ENCODE peak calls at places on chromosomes 12 and 14, in nine cellular contexts. H, T, D, Y, E, V, S, Q and G are unnamed samples.

GRCh38 chr12:107429006-107429698 is 256.4 kb upstream of the PWP1 start:
- DNase-seq in V (no peak), D (no peak), T (peak), E (no peak), S (no peak), H (no peak), Y (no peak), Q (peak), G (no peak)

GRCh38 chr12:31618228-31619025 is 27.5 kb upstream of the DENND5B start:
- DNase-seq in Y (no peak), H (no peak), Q (no peak), V (no peak), T (no peak), D (peak), S (no peak), E (no peak), G (no peak)

GRCh38 chr14:64764641-64765520 is 60.7 kb downstream of the PLEKHG3 start:
- DNase-seq in D (peak), V (peak), S (peak), E (peak), Q (peak), Y (peak), T (peak), H (peak), G (peak)

GRCh38 chr12:131388164-131388795 is 322.6 kb upstream of the SFSWAP start:
- DNase-seq in E (peak), V (no peak), T (no peak), H (peak), S (no peak), Q (no peak), D (no peak), Y (peak), G (no peak)

GRCh38 chr12:123141615-123142517 is 9.0 kb downstream of the PITPNM2 start:
- DNase-seq in D (no peak), Q (peak), T (peak), V (peak), Y (no peak), S (peak), E (no peak), H (no peak), G (no peak)

GRCh38 chr12:123153906-123154305 is 3.0 kb upstream of the PITPNM2 start:
- DNase-seq in D (no peak), Q (no peak), E (no peak), S (no peak), H (no peak), Y (no peak), V (no peak), T (no peak), G (no peak)

GRCh38 chr14:102086346-102086971 is 385 bp downstream of the HSP90AA1 start:
- DNase-seq in S (peak), Q (peak), E (no peak), Y (peak), T (no peak), H (peak), V (no peak), D (peak), G (peak)

GRCh38 chr12:130439250-130439649 is 101.6 kb downstream of the PIWIL1 start:
- DNase-seq in D (no peak), T (no peak), V (no peak), Q (no peak), H (no peak), Y (no peak), E (no peak), S (no peak), G (no peak)

GRCh38 chr12:25155031-25155576 is 39.9 kb downstream of the DNAI7 start:
- DNase-seq in E (no peak), T (peak), V (no peak), Y (no peak), S (peak), D (peak), Q (no peak), H (peak), G (peak)

GRCh38 chr12:24839268-24839791 is 109.6 kb downstream of the BCAT1 start:
- DNase-seq in H (no peak), Y (no peak), E (no peak), Q (no peak), V (no peak), D (no peak), T (no peak), S (no peak), G (no peak)

GRCh38 chr14:91273885-91274273 is 29.4 kb upstream of the GPR68 start:
- DNase-seq in D (no peak), T (no peak), V (no peak), Q (no peak), E (no peak), S (no peak), Y (no peak), H (no peak), G (no peak)

GRCh38 chr12:2641209-2641608 is 153.6 kb upstream of the FKBP4 start:
- DNase-seq in H (no peak), E (peak), T (no peak), V (peak), D (no peak), S (peak), Y (no peak), Q (no peak), G (peak)

GRCh38 chr14:77140937-77141591 is 527 bp downstream of the ZDHHC22 start:
- DNase-seq in T (no peak), D (peak), E (peak), Y (no peak), S (peak), V (peak), H (peak), Q (no peak), G (peak)

GRCh38 chr12:129550353-129550752 is 353.5 kb downstream of the TMEM132D start:
- DNase-seq in E (no peak), V (no peak), D (no peak), H (no peak), S (no peak), T (no peak), Q (peak), Y (no peak), G (no peak)

GRCh38 chr12:105485321-105485910 is 154.9 kb downstream of the C12orf75 start:
- DNase-seq in H (no peak), E (no peak), V (no peak), T (no peak), D (no peak), S (peak), Y (no peak), Q (no peak), G (no peak)

GRCh38 chr12:112870267-112870980 is 36.3 kb upstream of the OAS1 start:
- DNase-seq in D (no peak), T (no peak), V (no peak), H (no peak), Y (no peak), S (no peak), E (no peak), Q (no peak), G (no peak)

GRCh38 chr14:79781882-79782281 is 429.4 kb downstream of the DIO2 start:
- DNase-seq in Q (no peak), V (no peak), T (no peak), S (no peak), Y (no peak), H (no peak), D (no peak), E (no peak), G (no peak)

GRCh38 chr12:96237035-96237434 is 42.9 kb downstream of the ELK3 start:
- DNase-seq in E (no peak), Q (no peak), V (no peak), S (no peak), T (no peak), Y (no peak), D (no peak), H (no peak), G (no peak)
- H3K27ac ChIP-seq in E (no peak), Q (peak), V (no peak), S (no peak), T (peak), Y (no peak), D (no peak), H (peak), G (no peak)

GRCh38 chr14:74019743-74020142 is 594 bp downstream of the BBOF1 start:
- DNase-seq in S (peak), T (no peak), D (peak), H (peak), E (no peak), V (no peak), Q (no peak), Y (no peak), G (peak)
- H3K27ac ChIP-seq in S (peak), T (peak), D (peak), H (peak), E (no peak), V (peak), Q (peak), Y (peak), G (no peak)

GRCh38 chr12:118773956-118774723 is 207.2 kb upstream of the SRRM4 start:
- DNase-seq in E (no peak), D (peak), Q (no peak), Y (peak), S (no peak), T (no peak), H (peak), V (no peak), G (no peak)
- H3K27ac ChIP-seq in E (no peak), D (no peak), Q (no peak), Y (peak), S (no peak), T (no peak), H (no peak), V (no peak), G (no peak)

GRCh38 chr12:89153341-89153740 is 199.0 kb downstream of the DUSP6 start:
- DNase-seq in Y (no peak), Q (no peak), T (no peak), S (no peak), E (no peak), V (no peak), D (no peak), H (no peak), G (no peak)

GRCh38 chr12:89156324-89156723 is 196.0 kb downstream of the DUSP6 start:
- DNase-seq in E (no peak), Q (no peak), Y (no peak), T (no peak), S (no peak), D (no peak), V (no peak), H (no peak), G (no peak)

GRCh38 chr12:89157413-89157812 is 194.9 kb downstream of the DUSP6 start:
- DNase-seq in H (no peak), Y (no peak), S (no peak), E (no peak), T (no peak), D (no peak), V (no peak), Q (no peak), G (no peak)

GRCh38 chr12:89156862-89157262 is 195.4 kb downstream of the DUSP6 start:
- DNase-seq in H (no peak), T (no peak), D (no peak), V (no peak), Q (no peak), S (no peak), Y (no peak), E (no peak), G (no peak)

DNA sequence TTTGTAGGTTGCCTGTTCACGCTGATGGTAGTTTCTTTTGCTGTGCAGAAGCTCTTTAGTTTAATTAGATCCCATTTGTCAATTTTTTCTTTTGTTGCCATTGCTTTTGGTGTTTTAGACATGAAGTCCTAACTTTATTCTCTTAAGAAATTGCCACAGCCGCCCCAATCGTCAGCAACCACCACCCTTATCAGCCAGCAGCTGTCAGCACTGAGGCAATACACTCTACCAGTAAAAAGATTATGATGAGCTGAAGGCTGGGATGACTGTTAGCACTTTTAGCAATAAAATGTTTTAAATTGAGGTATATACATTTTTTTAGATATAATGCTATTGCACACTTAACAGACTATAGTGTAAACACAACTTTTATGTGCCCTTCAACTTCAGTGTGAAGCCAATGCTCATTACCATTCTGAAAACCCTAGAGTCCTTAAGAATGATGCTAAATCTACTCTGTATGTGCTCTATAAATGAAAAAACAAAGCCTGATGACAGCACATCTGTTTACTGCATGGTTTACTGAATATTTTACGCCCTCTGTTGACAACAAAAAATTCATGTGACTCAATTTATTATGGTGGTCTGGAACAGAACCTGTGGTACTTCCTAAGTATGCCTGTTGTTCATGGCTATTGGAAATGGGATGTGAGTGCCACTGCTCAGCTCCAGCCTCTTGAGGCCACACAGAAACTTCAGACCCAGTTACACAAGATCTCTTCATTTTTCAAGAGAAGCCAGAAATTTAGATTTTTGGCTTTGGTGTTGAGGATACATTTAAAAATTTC is 197.4 kb downstream of the DUSP6 start:
- DNase-seq in T (no peak), S (no peak), H (no peak), D (no peak), Y (no peak), V (no peak), E (no peak), Q (no peak), G (no peak)
- H3K27ac ChIP-seq in T (no peak), S (no peak), H (no peak), D (no peak), Y (no peak), V (no peak), E (no peak), Q (no peak), G (no peak)

DNA sequence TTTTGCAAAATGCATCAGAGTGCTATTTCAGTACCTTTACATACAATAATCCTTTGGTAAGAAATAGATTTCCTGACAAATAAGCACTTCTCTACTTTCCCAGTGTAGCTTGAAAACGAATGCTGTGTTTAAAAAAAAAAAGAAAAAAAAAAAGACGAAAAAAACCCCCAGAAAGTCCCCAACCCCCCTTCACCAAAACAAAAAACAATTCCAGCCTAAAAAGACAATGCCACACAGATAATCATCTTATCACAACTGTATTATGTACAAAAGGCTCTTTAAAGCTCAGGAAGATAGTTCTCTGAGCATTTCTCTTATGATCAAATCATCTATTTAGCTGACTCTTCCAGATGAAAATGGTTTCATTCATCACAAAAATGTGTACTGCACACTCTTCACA is 1.6 kb downstream of the FERMT2 start:
- DNase-seq in Q (no peak), V (no peak), H (peak), E (no peak), S (no peak), Y (no peak), T (no peak), D (no peak), G (no peak)
- H3K27ac ChIP-seq in Q (peak), V (no peak), H (peak), E (no peak), S (peak), Y (peak), T (no peak), D (peak), G (peak)

GRCh38 chr12:53258541-53259539 is 9.3 kb upstream of the ESPL1 start:
- DNase-seq in H (no peak), T (no peak), D (no peak), E (no peak), V (no peak), S (no peak), Y (no peak), Q (no peak), G (no peak)
- H3K27ac ChIP-seq in H (no peak), T (no peak), D (no peak), E (no peak), V (no peak), S (no peak), Y (no peak), Q (no peak), G (no peak)

GRCh38 chr14:37237094-37237493 is 39.4 kb downstream of the MIPOL1 start:
- DNase-seq in S (no peak), D (no peak), E (no peak), Q (no peak), H (no peak), T (no peak), Y (no peak), V (no peak), G (no peak)

GRCh38 chr14:37237735-37238200 is 40.0 kb downstream of the MIPOL1 start:
- DNase-seq in V (no peak), Q (no peak), T (no peak), Y (no peak), S (no peak), D (no peak), H (no peak), E (no peak), G (no peak)

GRCh38 chr14:37246427-37246829 is 48.7 kb downstream of the MIPOL1 start:
- DNase-seq in Q (no peak), S (peak), Y (no peak), E (no peak), V (no peak), T (peak), H (peak), D (peak), G (peak)

DNA sequence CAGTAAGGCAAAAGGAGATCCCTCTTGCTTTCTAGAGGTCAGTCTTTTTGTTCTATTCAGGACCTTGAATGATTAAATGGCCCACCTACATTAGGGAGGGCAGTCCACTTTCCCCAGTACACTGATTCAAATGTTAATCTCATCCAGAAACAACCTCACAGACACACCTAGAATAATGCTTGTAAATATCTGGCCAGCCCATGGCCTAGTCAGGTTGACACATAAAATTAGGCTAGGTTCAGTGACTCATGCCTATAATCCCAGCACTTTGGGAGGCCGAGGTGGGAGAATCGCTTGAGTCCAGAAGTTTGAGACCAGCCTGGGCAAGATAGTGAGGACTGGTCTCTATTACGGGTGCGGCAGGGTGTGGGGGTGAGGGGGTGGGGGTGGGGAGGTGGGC is 43.5 kb downstream of the MIPOL1 start:
- DNase-seq in D (no peak), Y (no peak), S (no peak), V (no peak), Q (no peak), E (no peak), T (no peak), H (no peak), G (no peak)
- H3K27ac ChIP-seq in D (no peak), Y (no peak), S (no peak), V (no peak), Q (peak), E (no peak), T (no peak), H (no peak), G (no peak)

GRCh38 chr14:100078216-100078780 is 13.1 kb downstream of the EVL start:
- DNase-seq in T (no peak), Q (no peak), H (no peak), D (no peak), S (no peak), Y (no peak), V (no peak), E (no peak), G (no peak)

GRCh38 chr14:100080206-100080605 is 15.0 kb downstream of the EVL start:
- DNase-seq in E (no peak), S (no peak), H (no peak), V (no peak), T (no peak), D (no peak), Y (no peak), Q (no peak), G (no peak)

GRCh38 chr14:100078997-100079561 is 13.9 kb downstream of the EVL start:
- DNase-seq in S (no peak), D (no peak), Q (peak), E (peak), Y (no peak), V (peak), T (no peak), H (peak), G (peak)

GRCh38 chr14:100077441-100077840 is 12.2 kb downstream of the EVL start:
- DNase-seq in D (no peak), S (no peak), T (no peak), H (no peak), V (no peak), Y (no peak), Q (no peak), E (no peak), G (no peak)

DNA sequence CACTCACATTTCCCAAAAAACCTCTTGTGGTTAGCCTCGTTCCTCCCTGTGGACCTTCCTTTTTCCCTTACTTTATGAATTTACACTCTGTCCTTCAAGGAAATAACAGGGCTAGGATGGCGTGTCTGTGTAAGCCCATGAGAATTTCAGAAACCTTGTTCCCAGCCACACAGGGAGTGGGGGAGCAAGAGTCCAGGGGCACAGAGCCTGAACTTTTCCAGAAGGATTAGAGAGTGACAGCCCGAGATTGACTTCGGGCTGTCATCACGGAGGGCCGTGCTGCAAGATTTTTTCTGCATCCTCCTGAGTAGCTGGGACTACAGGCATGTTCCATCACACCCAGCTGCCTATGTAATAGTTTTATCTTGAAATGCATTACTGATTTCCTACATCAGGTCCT is 14.4 kb downstream of the EVL start:
- DNase-seq in Q (no peak), S (no peak), D (no peak), E (no peak), Y (no peak), H (no peak), T (no peak), V (no peak), G (no peak)
- H3K27ac ChIP-seq in Q (peak), S (no peak), D (no peak), E (peak), Y (peak), H (peak), T (peak), V (no peak), G (peak)